ENCODE peak calls at places on chromosomes 11 and 22, in four cellular contexts. One of them, this sample, is unnamed.

GRCh38 chr11:72446929-72447753 is 12.8 kb upstream of the CLPB start:
- DNase-seq in fibroblast of pulmonary artery: peak
- DNase-seq in HL-60: peak
- DNase-seq in WERI-Rb-1: no peak
- DNase-seq in this sample: no peak

GRCh38 chr11:134069996-134070845 is 1.3 kb downstream of the JAM3 start:
- DNase-seq in HL-60: no peak
- DNase-seq in WERI-Rb-1: no peak
- DNase-seq in fibroblast of pulmonary artery: no peak
- DNase-seq in this sample: no peak

GRCh38 chr22:39906207-39906606 is 5.3 kb downstream of the GRAP2 start:
- DNase-seq in WERI-Rb-1: no peak
- DNase-seq in fibroblast of pulmonary artery: no peak
- DNase-seq in HL-60: no peak
- DNase-seq in this sample: no peak

GRCh38 chr22:32473388-32473952 is 1.1 kb upstream of the FBXO7 start:
- DNase-seq in WERI-Rb-1: peak
- DNase-seq in fibroblast of pulmonary artery: peak
- DNase-seq in HL-60: peak
- DNase-seq in this sample: no peak

GRCh38 chr22:46381731-46382130 is 46.2 kb downstream of the TRMU start:
- DNase-seq in HL-60: no peak
- DNase-seq in fibroblast of pulmonary artery: no peak
- DNase-seq in WERI-Rb-1: no peak
- DNase-seq in this sample: no peak

GRCh38 chr11:4134844-4135243 is 40.2 kb downstream of the RRM1 start:
- DNase-seq in fibroblast of pulmonary artery: peak
- DNase-seq in HL-60: no peak
- DNase-seq in WERI-Rb-1: no peak
- DNase-seq in this sample: no peak

GRCh38 chr11:47691979-47692378 is 23.2 kb downstream of the AGBL2 start:
- DNase-seq in fibroblast of pulmonary artery: no peak
- DNase-seq in HL-60: no peak
- DNase-seq in WERI-Rb-1: no peak
- DNase-seq in this sample: no peak

GRCh38 chr11:132943737-132944556 is 588.4 kb downstream of the OPCML start:
- DNase-seq in WERI-Rb-1: no peak
- DNase-seq in fibroblast of pulmonary artery: no peak
- DNase-seq in HL-60: no peak
- DNase-seq in this sample: no peak

GRCh38 chr11:103749158-103749557 is 287.3 kb upstream of the DDI1 start:
- DNase-seq in fibroblast of pulmonary artery: no peak
- DNase-seq in WERI-Rb-1: no peak
- DNase-seq in HL-60: no peak
- DNase-seq in this sample: no peak

GRCh38 chr11:73931039-73931645 is 19.7 kb upstream of the DNAJB13 start:
- DNase-seq in HL-60: peak
- DNase-seq in fibroblast of pulmonary artery: peak
- DNase-seq in WERI-Rb-1: peak
- DNase-seq in this sample: no peak

GRCh38 chr11:68669301-68670090 is 14.8 kb upstream of the GAL start:
- DNase-seq in HL-60: no peak
- DNase-seq in fibroblast of pulmonary artery: no peak
- DNase-seq in WERI-Rb-1: no peak
- DNase-seq in this sample: peak

GRCh38 chr11:128522943-128523518 is 64.3 kb downstream of the ETS1 start:
- DNase-seq in fibroblast of pulmonary artery: no peak
- DNase-seq in HL-60: no peak
- DNase-seq in WERI-Rb-1: no peak
- DNase-seq in this sample: no peak

GRCh38 chr11:11788067-11788710 is 53.6 kb upstream of the USP47 start:
- DNase-seq in HL-60: no peak
- DNase-seq in fibroblast of pulmonary artery: no peak
- DNase-seq in WERI-Rb-1: no peak
- DNase-seq in this sample: no peak

GRCh38 chr11:6919698-6920097 is 1.1 kb upstream of the OR2D3 start:
- DNase-seq in HL-60: no peak
- DNase-seq in WERI-Rb-1: no peak
- DNase-seq in fibroblast of pulmonary artery: no peak
- DNase-seq in this sample: no peak

GRCh38 chr22:49324527-49325491 is 502.9 kb downstream of the BRD1 start:
- DNase-seq in HL-60: no peak
- DNase-seq in WERI-Rb-1: no peak
- DNase-seq in fibroblast of pulmonary artery: no peak
- DNase-seq in this sample: peak

GRCh38 chr11:34311126-34311525 is 46.7 kb downstream of the ABTB2 start:
- DNase-seq in HL-60: no peak
- DNase-seq in WERI-Rb-1: no peak
- DNase-seq in fibroblast of pulmonary artery: no peak
- DNase-seq in this sample: no peak

GRCh38 chr11:69239320-69240040 is 54.5 kb upstream of the MYEOV start:
- DNase-seq in HL-60: no peak
- DNase-seq in WERI-Rb-1: no peak
- DNase-seq in fibroblast of pulmonary artery: no peak
- DNase-seq in this sample: no peak

GRCh38 chr11:113014731-113015455 is 53.7 kb downstream of the NCAM1 start:
- DNase-seq in WERI-Rb-1: peak
- DNase-seq in HL-60: no peak
- DNase-seq in fibroblast of pulmonary artery: peak
- DNase-seq in this sample: no peak

GRCh38 chr22:49183826-49184216 is 643.9 kb downstream of the BRD1 start:
- DNase-seq in fibroblast of pulmonary artery: no peak
- DNase-seq in WERI-Rb-1: no peak
- DNase-seq in HL-60: no peak
- DNase-seq in this sample: peak

GRCh38 chr11:117750916-117751773 is 45.9 kb downstream of the DSCAML1 start:
- DNase-seq in fibroblast of pulmonary artery: no peak
- DNase-seq in WERI-Rb-1: no peak
- DNase-seq in HL-60: no peak
- DNase-seq in this sample: no peak

GRCh38 chr11:10674440-10674855 is 19.1 kb downstream of the IRAG1 start:
- DNase-seq in fibroblast of pulmonary artery: no peak
- DNase-seq in WERI-Rb-1: no peak
- DNase-seq in HL-60: no peak
- DNase-seq in this sample: no peak

GRCh38 chr11:102338479-102339010 is 8.5 kb upstream of the BIRC2 start:
- DNase-seq in HL-60: no peak
- DNase-seq in WERI-Rb-1: no peak
- DNase-seq in fibroblast of pulmonary artery: no peak
- DNase-seq in this sample: no peak

GRCh38 chr11:36404831-36405230 is 105.2 kb downstream of the TRAF6 start:
- DNase-seq in WERI-Rb-1: no peak
- DNase-seq in fibroblast of pulmonary artery: no peak
- DNase-seq in HL-60: no peak
- DNase-seq in this sample: no peak

GRCh38 chr22:26556904-26557303 is 33.0 kb downstream of the TPST2 start:
- DNase-seq in WERI-Rb-1: no peak
- DNase-seq in HL-60: no peak
- DNase-seq in fibroblast of pulmonary artery: no peak
- DNase-seq in this sample: no peak

GRCh38 chr22:26555478-26555877 is 34.5 kb downstream of the TPST2 start:
- DNase-seq in fibroblast of pulmonary artery: no peak
- DNase-seq in WERI-Rb-1: no peak
- DNase-seq in HL-60: no peak
- DNase-seq in this sample: no peak

GRCh38 chr22:26554956-26555355 is 35.0 kb downstream of the TPST2 start:
- DNase-seq in fibroblast of pulmonary artery: no peak
- DNase-seq in WERI-Rb-1: no peak
- DNase-seq in HL-60: no peak
- DNase-seq in this sample: no peak

GRCh38 chr22:26559961-26560575 is 29.9 kb downstream of the TPST2 start:
- DNase-seq in fibroblast of pulmonary artery: no peak
- DNase-seq in WERI-Rb-1: no peak
- DNase-seq in HL-60: peak
- DNase-seq in this sample: no peak

GRCh38 chr22:26558246-26558895 is 31.6 kb downstream of the TPST2 start:
- DNase-seq in fibroblast of pulmonary artery: peak
- DNase-seq in WERI-Rb-1: no peak
- DNase-seq in HL-60: no peak
- DNase-seq in this sample: no peak
- TF ChIP-seq CTCF in fibroblast of pulmonary artery: no peak
- TF ChIP-seq CTCF in WERI-Rb-1: peak
- TF ChIP-seq CTCF in HL-60: no peak
- TF ChIP-seq CTCF in this sample: peak

GRCh38 chr22:20013382-20013871 is 3.2 kb downstream of the ARVCF start:
- DNase-seq in fibroblast of pulmonary artery: peak
- DNase-seq in WERI-Rb-1: peak
- DNase-seq in HL-60: peak
- DNase-seq in this sample: peak
- TF ChIP-seq CTCF in fibroblast of pulmonary artery: peak
- TF ChIP-seq CTCF in WERI-Rb-1: peak
- TF ChIP-seq CTCF in HL-60: peak
- TF ChIP-seq CTCF in this sample: peak

GRCh38 chr11:28871090-28871489 is 762.9 kb downstream of the METTL15 start:
- DNase-seq in fibroblast of pulmonary artery: no peak
- DNase-seq in WERI-Rb-1: no peak
- DNase-seq in HL-60: no peak
- DNase-seq in this sample: no peak
- TF ChIP-seq CTCF in fibroblast of pulmonary artery: no peak
- TF ChIP-seq CTCF in WERI-Rb-1: no peak
- TF ChIP-seq CTCF in HL-60: no peak
- TF ChIP-seq CTCF in this sample: no peak

DNA sequence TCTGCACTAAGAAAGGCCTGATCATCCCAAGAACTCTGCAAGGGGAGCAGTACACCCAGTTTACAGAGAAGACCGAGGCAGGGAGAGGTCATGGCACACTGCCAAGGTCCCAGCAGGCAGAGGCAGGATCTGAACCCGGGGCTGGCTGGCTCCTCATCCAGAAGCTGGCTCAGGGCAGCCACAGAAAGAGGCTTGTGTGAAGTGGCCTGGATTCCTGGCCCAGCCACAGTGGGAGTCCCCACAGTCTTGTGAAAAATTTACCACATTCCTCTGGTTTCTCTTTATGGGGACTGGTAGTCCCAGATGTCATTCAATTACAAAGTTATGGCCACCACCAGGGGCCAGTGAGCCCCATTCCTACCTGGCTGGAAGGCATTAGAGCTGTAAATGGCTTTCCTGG is 440.5 kb downstream of the MIAT start:
- DNase-seq in fibroblast of pulmonary artery: no peak
- DNase-seq in WERI-Rb-1: peak
- DNase-seq in HL-60: no peak
- DNase-seq in this sample: no peak
- TF ChIP-seq CTCF in fibroblast of pulmonary artery: no peak
- TF ChIP-seq CTCF in WERI-Rb-1: no peak
- TF ChIP-seq CTCF in HL-60: no peak
- TF ChIP-seq CTCF in this sample: no peak

This sample was measured in chondrocyte.